ENCODE peak calls at places on chromosomes 6 and 20, in seven cellular contexts. One of them, this sample, is unnamed.

GRCh38 chr20:21515300-21516179 is 1.7 kb upstream of the NKX2-2 start:
- DNase-seq in GM12878: no peak
- DNase-seq in HepG2: no peak
- DNase-seq in H1: no peak
- DNase-seq in HCT116: no peak
- DNase-seq in K562: no peak
- DNase-seq in SK-N-SH: peak; percentile 36
- DNase-seq in this sample: peak; percentile 69

GRCh38 chr6:101706576-101706975 is 313.1 kb downstream of the GRIK2 start:
- DNase-seq in SK-N-SH: no peak
- DNase-seq in HepG2: no peak
- DNase-seq in GM12878: no peak
- DNase-seq in H1: no peak
- DNase-seq in HCT116: no peak
- DNase-seq in K562: no peak
- DNase-seq in this sample: no peak

GRCh38 chr6:51655517-51655916 is 431.9 kb downstream of the PKHD1 start:
- DNase-seq in GM12878: no peak
- DNase-seq in HCT116: no peak
- DNase-seq in HepG2: no peak
- DNase-seq in K562: no peak
- DNase-seq in H1: no peak
- DNase-seq in SK-N-SH: no peak
- DNase-seq in this sample: no peak

GRCh38 chr20:17533396-17533795 is 2.2 kb upstream of the BFSP1 start:
- DNase-seq in GM12878: no peak
- DNase-seq in HepG2: peak; percentile 71
- DNase-seq in K562: peak; percentile 35
- DNase-seq in SK-N-SH: peak; percentile 39
- DNase-seq in HCT116: peak; percentile 51
- DNase-seq in H1: no peak
- DNase-seq in this sample: no peak

GRCh38 chr6:152270301-152270925 is 366.7 kb downstream of the SYNE1 start:
- DNase-seq in GM12878: no peak
- DNase-seq in HCT116: no peak
- DNase-seq in H1: no peak
- DNase-seq in SK-N-SH: no peak
- DNase-seq in K562: no peak
- DNase-seq in HepG2: no peak
- DNase-seq in this sample: no peak

GRCh38 chr6:81682238-81682795 is 70.2 kb downstream of the TENT5A start:
- DNase-seq in HepG2: no peak
- DNase-seq in K562: no peak
- DNase-seq in HCT116: no peak
- DNase-seq in SK-N-SH: no peak
- DNase-seq in GM12878: no peak
- DNase-seq in H1: no peak
- DNase-seq in this sample: peak; percentile 12

GRCh38 chr6:126477678-126478077 is 137.8 kb downstream of the CENPW start:
- DNase-seq in K562: no peak
- DNase-seq in HepG2: no peak
- DNase-seq in GM12878: peak; percentile 15
- DNase-seq in SK-N-SH: no peak
- DNase-seq in H1: no peak
- DNase-seq in HCT116: no peak
- DNase-seq in this sample: no peak

GRCh38 chr6:55293116-55293515 is 34.2 kb upstream of the GFRAL start:
- DNase-seq in HepG2: peak; percentile 23
- DNase-seq in K562: no peak
- DNase-seq in H1: no peak
- DNase-seq in HCT116: peak; percentile 18
- DNase-seq in GM12878: no peak
- DNase-seq in SK-N-SH: no peak
- DNase-seq in this sample: no peak

GRCh38 chr20:3995067-3995748 is 20.1 kb downstream of the RNF24 start:
- DNase-seq in HepG2: no peak
- DNase-seq in GM12878: no peak
- DNase-seq in HCT116: no peak
- DNase-seq in H1: no peak
- DNase-seq in K562: peak; percentile 43
- DNase-seq in SK-N-SH: no peak
- DNase-seq in this sample: no peak

GRCh38 chr6:16679050-16679449 is 82.2 kb downstream of the ATXN1 start:
- DNase-seq in HCT116: no peak
- DNase-seq in K562: no peak
- DNase-seq in SK-N-SH: no peak
- DNase-seq in GM12878: no peak
- DNase-seq in H1: no peak
- DNase-seq in HepG2: no peak
- DNase-seq in this sample: no peak

GRCh38 chr6:16676376-16676775 is 84.9 kb downstream of the ATXN1 start:
- DNase-seq in K562: no peak
- DNase-seq in SK-N-SH: no peak
- DNase-seq in H1: no peak
- DNase-seq in HCT116: no peak
- DNase-seq in HepG2: peak; percentile 30
- DNase-seq in GM12878: no peak
- DNase-seq in this sample: no peak

GRCh38 chr6:16674666-16675392 is 86.4 kb downstream of the ATXN1 start:
- DNase-seq in HepG2: peak; percentile 35
- DNase-seq in HCT116: no peak
- DNase-seq in SK-N-SH: no peak
- DNase-seq in K562: no peak
- DNase-seq in H1: no peak
- DNase-seq in GM12878: no peak
- DNase-seq in this sample: no peak

GRCh38 chr6:16677458-16677857 is 83.8 kb downstream of the ATXN1 start:
- DNase-seq in H1: no peak
- DNase-seq in HepG2: no peak
- DNase-seq in SK-N-SH: no peak
- DNase-seq in K562: no peak
- DNase-seq in GM12878: no peak
- DNase-seq in HCT116: no peak
- DNase-seq in this sample: no peak

GRCh38 chr6:16676978-16677377 is 84.3 kb downstream of the ATXN1 start:
- DNase-seq in SK-N-SH: no peak
- DNase-seq in H1: no peak
- DNase-seq in HCT116: peak; percentile 66
- DNase-seq in HepG2: peak; percentile 31
- DNase-seq in GM12878: no peak
- DNase-seq in K562: no peak
- DNase-seq in this sample: no peak
- TF ChIP-seq JUND in SK-N-SH: no peak
- TF ChIP-seq JUND in H1: no peak
- TF ChIP-seq JUND in HCT116: no peak
- TF ChIP-seq JUND in HepG2: no peak
- TF ChIP-seq JUND in GM12878: no peak
- TF ChIP-seq JUND in K562: no peak
- TF ChIP-seq JUND in this sample: no peak

DNA sequence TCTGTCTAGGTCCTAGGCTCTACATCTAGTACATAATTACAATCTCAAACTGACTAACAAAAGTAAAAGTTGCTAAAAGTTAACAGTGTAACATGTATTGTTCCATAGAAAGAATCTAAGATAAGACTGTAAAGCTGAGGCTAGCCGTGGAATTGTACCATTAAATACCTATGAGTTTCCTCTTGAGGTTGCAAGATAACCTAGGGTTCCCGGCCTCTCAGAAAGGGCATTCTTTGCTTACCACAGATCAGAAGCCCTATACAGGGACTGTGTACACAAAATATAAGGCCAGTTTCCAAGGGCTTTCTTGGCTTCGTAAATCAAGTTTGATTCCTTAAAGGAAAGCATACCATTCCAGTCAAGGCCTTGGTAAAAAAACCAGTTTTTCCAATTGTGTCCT is 11.5 kb upstream of the SLC52A3 start:
- DNase-seq in H1: no peak
- DNase-seq in GM12878: no peak
- DNase-seq in HepG2: no peak
- DNase-seq in K562: no peak
- DNase-seq in HCT116: no peak
- DNase-seq in SK-N-SH: no peak
- DNase-seq in this sample: peak; percentile 43
- TF ChIP-seq JUND in H1: no peak
- TF ChIP-seq JUND in GM12878: no peak
- TF ChIP-seq JUND in HepG2: no peak
- TF ChIP-seq JUND in K562: no peak
- TF ChIP-seq JUND in HCT116: no peak
- TF ChIP-seq JUND in SK-N-SH: no peak
- TF ChIP-seq JUND in this sample: no peak

GRCh38 chr6:56842602-56843475 is 112.1 kb upstream of the BEND6 start:
- DNase-seq in SK-N-SH: peak; percentile 36
- DNase-seq in K562: peak; percentile 16
- DNase-seq in HepG2: no peak
- DNase-seq in GM12878: no peak
- DNase-seq in H1: no peak
- DNase-seq in HCT116: no peak
- DNase-seq in this sample: peak; percentile 26
- TF ChIP-seq JUND in SK-N-SH: no peak
- TF ChIP-seq JUND in K562: no peak
- TF ChIP-seq JUND in HepG2: no peak
- TF ChIP-seq JUND in GM12878: no peak
- TF ChIP-seq JUND in H1: no peak
- TF ChIP-seq JUND in HCT116: no peak
- TF ChIP-seq JUND in this sample: no peak

GRCh38 chr20:32184953-32185603 is 22.5 kb downstream of the PLAGL2 start:
- DNase-seq in K562: no peak
- DNase-seq in SK-N-SH: no peak
- DNase-seq in H1: no peak
- DNase-seq in HepG2: no peak
- DNase-seq in HCT116: no peak
- DNase-seq in GM12878: no peak
- DNase-seq in this sample: no peak
- TF ChIP-seq JUND in K562: no peak
- TF ChIP-seq JUND in SK-N-SH: no peak
- TF ChIP-seq JUND in H1: no peak
- TF ChIP-seq JUND in HepG2: no peak
- TF ChIP-seq JUND in HCT116: no peak
- TF ChIP-seq JUND in GM12878: no peak
- TF ChIP-seq JUND in this sample: no peak

DNA sequence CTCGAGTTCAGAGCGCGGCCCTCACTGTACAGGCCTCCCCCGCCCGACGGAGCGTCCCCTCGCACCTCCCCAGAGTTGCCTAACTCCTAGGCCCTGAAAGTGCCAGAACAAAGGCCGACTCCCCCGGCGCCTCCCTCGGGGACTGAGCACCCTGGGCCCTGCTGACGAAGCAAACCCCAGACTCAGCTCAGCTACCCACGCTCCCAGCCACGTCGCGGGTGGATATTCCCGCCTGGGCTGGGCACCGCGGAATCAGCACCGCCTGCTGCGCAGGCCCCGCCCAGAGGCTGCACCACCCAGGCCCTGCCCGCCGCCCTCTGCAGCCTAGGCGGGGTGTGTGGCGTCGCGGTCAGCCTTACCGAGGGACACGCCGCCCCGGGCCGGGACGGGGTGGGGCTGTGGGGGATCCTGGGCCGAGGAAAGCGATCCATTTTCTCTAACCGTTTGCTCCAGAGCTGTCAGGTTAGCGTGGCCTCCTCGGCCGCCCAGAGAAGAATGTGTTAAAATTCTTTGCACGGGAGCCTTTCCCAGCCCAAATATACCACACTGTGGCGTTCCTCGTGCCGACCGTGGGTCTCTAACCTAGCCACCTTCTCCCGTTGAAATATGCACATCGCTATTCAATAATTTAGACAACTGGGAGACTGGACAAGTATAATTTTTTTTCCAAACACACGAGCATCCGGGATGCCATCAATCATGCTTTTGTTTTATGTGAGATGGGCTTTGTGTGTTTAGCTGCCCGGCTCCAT is 31.4 kb downstream of the TFAP2A start:
- DNase-seq in HepG2: no peak
- DNase-seq in HCT116: peak; percentile 13
- DNase-seq in GM12878: no peak
- DNase-seq in H1: no peak
- DNase-seq in K562: no peak
- DNase-seq in SK-N-SH: peak; percentile 48
- DNase-seq in this sample: peak; percentile 89
- TF ChIP-seq JUND in HepG2: no peak
- TF ChIP-seq JUND in HCT116: no peak
- TF ChIP-seq JUND in GM12878: no peak
- TF ChIP-seq JUND in H1: no peak
- TF ChIP-seq JUND in K562: no peak
- TF ChIP-seq JUND in SK-N-SH: no peak
- TF ChIP-seq JUND in this sample: no peak